ENCODE peak calls at places on chromosomes 5 and 9, in five cellular contexts. Q, H, V, D and P are unnamed samples.

GRCh38 chr9:96344458-96345180 is 38.9 kb downstream of the SLC35D2 start:
- DNase-seq in Q (no peak), H (no peak), V (peak), D (no peak), P (no peak)

GRCh38 chr9:7300484-7300883 is 499.1 kb downstream of the DMAC1 start:
- DNase-seq in Q (no peak), H (no peak), V (no peak), D (no peak), P (no peak)

GRCh38 chr5:179774442-179774841 is 19.3 kb upstream of the LTC4S start:
- DNase-seq in Q (no peak), H (no peak), V (no peak), D (no peak), P (no peak)

GRCh38 chr9:129885018-129885669 is 49.9 kb downstream of the USP20 start:
- DNase-seq in Q (peak), H (no peak), V (no peak), D (peak), P (peak)

GRCh38 chr5:39395521-39395920 is 29.3 kb downstream of the DAB2 start:
- DNase-seq in Q (no peak), H (no peak), V (no peak), D (no peak), P (no peak)

GRCh38 chr5:93010626-93011025 is 570.4 kb downstream of the NR2F1-AS1 start:
- DNase-seq in Q (no peak), H (no peak), V (no peak), D (no peak), P (no peak)

GRCh38 chr5:134267366-134268018 is 41.6 kb upstream of the PPP2CA start:
- DNase-seq in Q (no peak), H (no peak), V (no peak), D (no peak), P (no peak)

GRCh38 chr5:170420809-170421412 is 31.7 kb upstream of the KCNMB1 start:
- DNase-seq in Q (peak), H (no peak), V (peak), D (no peak), P (peak)

GRCh38 chr9:18189876-18190670 is 283.9 kb upstream of the ADAMTSL1 start:
- DNase-seq in Q (no peak), H (no peak), V (no peak), D (no peak), P (no peak)

GRCh38 chr5:106376522-106376921 is 1294.2 kb downstream of the EFNA5 start:
- DNase-seq in Q (no peak), H (no peak), V (peak), D (no peak), P (no peak)

GRCh38 chr9:82080265-82080664 is 91.7 kb downstream of the SPATA31D1 start:
- DNase-seq in Q (no peak), H (no peak), V (no peak), D (no peak), P (no peak)

GRCh38 chr9:36258989-36259315 is 704 bp upstream of the GNE start:
- DNase-seq in Q (no peak), H (no peak), V (no peak), D (no peak), P (no peak)

GRCh38 chr9:124222918-124223720 is 34.6 kb upstream of the NEK6 start:
- DNase-seq in Q (no peak), H (no peak), V (no peak), D (peak), P (no peak)

GRCh38 chr9:113317777-113318176 is 14.6 kb upstream of the RNF183 start:
- DNase-seq in Q (no peak), H (no peak), V (no peak), D (no peak), P (no peak)

GRCh38 chr5:73388371-73388684 is 60.2 kb downstream of the FOXD1 start:
- DNase-seq in Q (no peak), H (no peak), V (peak), D (no peak), P (no peak)

GRCh38 chr9:88186495-88187110 is 48.3 kb upstream of the SPATA31C2 start:
- DNase-seq in Q (no peak), H (no peak), V (no peak), D (no peak), P (no peak)

GRCh38 chr5:111389390-111390082 is 122.8 kb downstream of the STARD4 start:
- DNase-seq in Q (peak), H (no peak), V (peak), D (no peak), P (no peak)

GRCh38 chr5:61306531-61307195 is 25.4 kb upstream of the ZSWIM6 start:
- DNase-seq in Q (no peak), H (no peak), V (no peak), D (no peak), P (peak)

GRCh38 chr5:111439473-111440075 is 72.8 kb downstream of the STARD4 start:
- DNase-seq in Q (no peak), H (no peak), V (no peak), D (no peak), P (no peak)

GRCh38 chr9:69085523-69086283 is 50.2 kb downstream of the FXN start:
- DNase-seq in Q (no peak), H (no peak), V (peak), D (no peak), P (no peak)

GRCh38 chr5:178286226-178287090 is 53.9 kb upstream of the PHYKPL start:
- DNase-seq in Q (no peak), H (no peak), V (no peak), D (no peak), P (no peak)

GRCh38 chr5:142421625-142422397 is 97.0 kb upstream of the SPRY4 start:
- DNase-seq in Q (no peak), H (no peak), V (no peak), D (no peak), P (no peak)

GRCh38 chr9:121498150-121498486 is 1.5 kb downstream of the GGTA1 start:
- DNase-seq in Q (peak), H (no peak), V (peak), D (no peak), P (peak)

GRCh38 chr5:128673010-128673409 is 135.0 kb upstream of the FBN2 start:
- DNase-seq in Q (no peak), H (no peak), V (no peak), D (no peak), P (no peak)

GRCh38 chr5:10839916-10840599 is 79.0 kb upstream of the DAP start:
- DNase-seq in Q (no peak), H (no peak), V (no peak), D (no peak), P (no peak)

GRCh38 chr5:155485344-155485743 is 471.8 kb downstream of the KIF4B start:
- DNase-seq in Q (no peak), H (no peak), V (no peak), D (no peak), P (no peak)